ENCODE peak calls at places on chromosomes 1 and 21, in ten cellular contexts. T is astrocyte of the spinal cord; W is SJSA1; U is NCI-H2107; A is NCI-H1436 treated with DMSO at 0.1 percent for 48 hours; L is activated naive CD4-positive, alpha-beta T cell; Z is ovary; I is brain microvascular endothelial cell; Q is SW480; O is GOT3. J is an unnamed sample.

GRCh38 chr1:156123356-156124196 is 9.1 kb downstream of the LMNA start:
- DNase-seq in T (peak), W (peak), U (peak), A (peak), L (peak), Z (peak), I (peak), Q (peak), O (peak), J (no peak)

GRCh38 chr1:53550201-53550741 is 91.1 kb downstream of the DMRTB1 start:
- DNase-seq in T (no peak), W (no peak), U (no peak), A (no peak), L (no peak), Z (no peak), I (peak), Q (no peak), O (no peak), J (no peak)

GRCh38 chr1:161299347-161299746 is 10.4 kb downstream of the MPZ start:
- DNase-seq in T (no peak), W (no peak), U (no peak), A (no peak), L (no peak), Z (no peak), I (no peak), Q (no peak), O (no peak), J (no peak)

GRCh38 chr1:94983343-94983742 is 56.4 kb upstream of the CNN3 start:
- DNase-seq in T (peak), W (peak), U (no peak), A (no peak), L (no peak), Z (no peak), I (peak), Q (no peak), O (no peak), J (no peak)

GRCh38 chr1:229410692-229411433 is 23.0 kb downstream of the ACTA1 start:
- DNase-seq in T (peak), W (no peak), U (peak), A (peak), L (no peak), Z (peak), I (peak), Q (peak), O (peak), J (no peak)

GRCh38 chr1:86933562-86934377 is 19.3 kb downstream of the HS2ST1 start:
- DNase-seq in T (peak), W (no peak), U (no peak), A (no peak), L (no peak), Z (no peak), I (no peak), Q (peak), O (no peak), J (no peak)

GRCh38 chr21:32524010-32524719 is 61.2 kb downstream of the TCP10L start:
- DNase-seq in T (peak), W (peak), U (no peak), A (no peak), L (no peak), Z (no peak), I (peak), Q (no peak), O (no peak), J (no peak)

GRCh38 chr21:29338256-29338655 is 39.5 kb downstream of the BACH1 start:
- DNase-seq in T (no peak), W (no peak), U (no peak), A (no peak), L (no peak), Z (no peak), I (no peak), Q (no peak), O (no peak), J (no peak)

GRCh38 chr1:147245586-147246021 is 3.1 kb downstream of the CHD1L start:
- DNase-seq in T (no peak), W (no peak), U (no peak), A (no peak), L (no peak), Z (no peak), I (no peak), Q (no peak), O (no peak), J (no peak)

GRCh38 chr1:47696911-47697441 is 259.1 kb downstream of the FOXD2 start:
- DNase-seq in T (no peak), W (no peak), U (no peak), A (no peak), L (no peak), Z (no peak), I (no peak), Q (peak), O (no peak), J (no peak)

GRCh38 chr1:221097479-221098281 is 218.4 kb downstream of the HLX start:
- DNase-seq in T (peak), W (peak), U (no peak), A (no peak), L (no peak), Z (no peak), I (peak), Q (peak), O (no peak), J (no peak)

GRCh38 chr21:28671549-28672195 is 321.0 kb downstream of the LTN1 start:
- DNase-seq in T (no peak), W (no peak), U (no peak), A (no peak), L (no peak), Z (no peak), I (no peak), Q (no peak), O (no peak), J (no peak)

GRCh38 chr21:40129809-40130208 is 262.6 kb downstream of the PCP4 start:
- DNase-seq in T (no peak), W (no peak), U (no peak), A (no peak), L (no peak), Z (no peak), I (no peak), Q (no peak), O (no peak), J (no peak)